ENCODE peak calls at places on chromosomes 11 and 22, in ten cellular contexts. One of them, this sample, is unnamed.

GRCh38 chr22:47138898-47139789 is 376.7 kb downstream of the TBC1D22A start:
- DNase-seq in body of pancreas: no peak
- DNase-seq in WERI-Rb-1: peak; percentile 85
- DNase-seq in fibroblast of villous mesenchyme: no peak
- DNase-seq in A549: no peak
- DNase-seq in ovary: no peak
- DNase-seq in brain microvascular endothelial cell: no peak
- DNase-seq in cardiac muscle cell: no peak
- DNase-seq in Peyer's patch: no peak
- DNase-seq in suprapubic skin: no peak
- DNase-seq in this sample: no peak

GRCh38 chr11:3120071-3120792 is 44.9 kb downstream of the OSBPL5 start:
- DNase-seq in A549: no peak
- DNase-seq in suprapubic skin: peak; percentile 76
- DNase-seq in cardiac muscle cell: no peak
- DNase-seq in brain microvascular endothelial cell: no peak
- DNase-seq in Peyer's patch: peak; percentile 40
- DNase-seq in fibroblast of villous mesenchyme: no peak
- DNase-seq in WERI-Rb-1: no peak
- DNase-seq in ovary: peak; percentile 39
- DNase-seq in body of pancreas: no peak
- DNase-seq in this sample: no peak

GRCh38 chr11:36075053-36075452 is 131.2 kb downstream of the LDLRAD3 start:
- DNase-seq in WERI-Rb-1: no peak
- DNase-seq in suprapubic skin: no peak
- DNase-seq in cardiac muscle cell: no peak
- DNase-seq in body of pancreas: no peak
- DNase-seq in fibroblast of villous mesenchyme: peak; percentile 98
- DNase-seq in brain microvascular endothelial cell: peak; percentile 65
- DNase-seq in ovary: no peak
- DNase-seq in Peyer's patch: no peak
- DNase-seq in A549: no peak
- DNase-seq in this sample: peak; percentile 86

GRCh38 chr11:8071616-8072581 is 9.1 kb upstream of the TUB start:
- DNase-seq in suprapubic skin: peak; percentile 75
- DNase-seq in ovary: no peak
- DNase-seq in WERI-Rb-1: no peak
- DNase-seq in A549: no peak
- DNase-seq in fibroblast of villous mesenchyme: no peak
- DNase-seq in body of pancreas: no peak
- DNase-seq in cardiac muscle cell: no peak
- DNase-seq in brain microvascular endothelial cell: no peak
- DNase-seq in Peyer's patch: peak; percentile 41
- DNase-seq in this sample: no peak

GRCh38 chr22:19483481-19484244 is 3.9 kb downstream of the CDC45 start:
- DNase-seq in Peyer's patch: no peak
- DNase-seq in brain microvascular endothelial cell: peak; percentile 67
- DNase-seq in cardiac muscle cell: no peak
- DNase-seq in A549: no peak
- DNase-seq in WERI-Rb-1: no peak
- DNase-seq in suprapubic skin: no peak
- DNase-seq in ovary: no peak
- DNase-seq in fibroblast of villous mesenchyme: peak; percentile 96
- DNase-seq in body of pancreas: no peak
- DNase-seq in this sample: peak; percentile 98

GRCh38 chr11:96054870-96055705 is 131.2 kb upstream of the MTMR2 start:
- DNase-seq in suprapubic skin: no peak
- DNase-seq in WERI-Rb-1: peak; percentile 52
- DNase-seq in brain microvascular endothelial cell: no peak
- DNase-seq in Peyer's patch: no peak
- DNase-seq in A549: peak; percentile 7
- DNase-seq in ovary: no peak
- DNase-seq in cardiac muscle cell: peak; percentile 39
- DNase-seq in body of pancreas: no peak
- DNase-seq in fibroblast of villous mesenchyme: peak; percentile 62
- DNase-seq in this sample: peak; percentile 64

GRCh38 chr22:34055525-34056200 is 135.4 kb upstream of the LARGE1 start:
- DNase-seq in ovary: no peak
- DNase-seq in Peyer's patch: no peak
- DNase-seq in body of pancreas: peak; percentile 2
- DNase-seq in brain microvascular endothelial cell: no peak
- DNase-seq in fibroblast of villous mesenchyme: no peak
- DNase-seq in cardiac muscle cell: peak; percentile 49
- DNase-seq in A549: peak; percentile 7
- DNase-seq in WERI-Rb-1: peak; percentile 82
- DNase-seq in suprapubic skin: no peak
- DNase-seq in this sample: no peak

GRCh38 chr22:20537983-20538382 is 30.6 kb downstream of the MED15 start:
- DNase-seq in cardiac muscle cell: no peak
- DNase-seq in fibroblast of villous mesenchyme: no peak
- DNase-seq in ovary: no peak
- DNase-seq in WERI-Rb-1: no peak
- DNase-seq in brain microvascular endothelial cell: no peak
- DNase-seq in suprapubic skin: no peak
- DNase-seq in A549: no peak
- DNase-seq in Peyer's patch: no peak
- DNase-seq in body of pancreas: no peak
- DNase-seq in this sample: no peak

GRCh38 chr11:75272391-75272790 is 31.8 kb downstream of the TPBGL start:
- DNase-seq in suprapubic skin: no peak
- DNase-seq in ovary: no peak
- DNase-seq in brain microvascular endothelial cell: no peak
- DNase-seq in A549: no peak
- DNase-seq in Peyer's patch: peak; percentile 40
- DNase-seq in fibroblast of villous mesenchyme: no peak
- DNase-seq in cardiac muscle cell: no peak
- DNase-seq in body of pancreas: no peak
- DNase-seq in WERI-Rb-1: no peak
- DNase-seq in this sample: no peak

GRCh38 chr11:17719028-17719939 is at the start of gene MYOD1:
- DNase-seq in brain microvascular endothelial cell: no peak
- DNase-seq in WERI-Rb-1: no peak
- DNase-seq in ovary: no peak
- DNase-seq in body of pancreas: no peak
- DNase-seq in suprapubic skin: no peak
- DNase-seq in cardiac muscle cell: peak; percentile 61
- DNase-seq in A549: no peak
- DNase-seq in fibroblast of villous mesenchyme: no peak
- DNase-seq in Peyer's patch: no peak
- DNase-seq in this sample: peak; percentile 14

GRCh38 chr11:111469200-111469599 is 43.0 kb downstream of the BTG4 start:
- DNase-seq in suprapubic skin: no peak
- DNase-seq in WERI-Rb-1: peak; percentile 40
- DNase-seq in cardiac muscle cell: no peak
- DNase-seq in fibroblast of villous mesenchyme: no peak
- DNase-seq in A549: no peak
- DNase-seq in body of pancreas: no peak
- DNase-seq in ovary: no peak
- DNase-seq in Peyer's patch: no peak
- DNase-seq in brain microvascular endothelial cell: peak; percentile 39
- DNase-seq in this sample: no peak

GRCh38 chr11:119342362-119343130 is 1.9 kb upstream of the C1QTNF5 start:
- DNase-seq in A549: no peak
- DNase-seq in suprapubic skin: no peak
- DNase-seq in cardiac muscle cell: no peak
- DNase-seq in ovary: no peak
- DNase-seq in fibroblast of villous mesenchyme: no peak
- DNase-seq in brain microvascular endothelial cell: no peak
- DNase-seq in body of pancreas: no peak
- DNase-seq in Peyer's patch: no peak
- DNase-seq in WERI-Rb-1: no peak
- DNase-seq in this sample: no peak

GRCh38 chr22:24006207-24006913 is 1.1 kb upstream of the GSTT4 start:
- DNase-seq in brain microvascular endothelial cell: no peak
- DNase-seq in A549: no peak
- DNase-seq in suprapubic skin: peak; percentile 75
- DNase-seq in fibroblast of villous mesenchyme: no peak
- DNase-seq in cardiac muscle cell: no peak
- DNase-seq in ovary: no peak
- DNase-seq in WERI-Rb-1: no peak
- DNase-seq in body of pancreas: no peak
- DNase-seq in Peyer's patch: no peak
- DNase-seq in this sample: no peak

GRCh38 chr11:75333807-75334140 is 17.7 kb downstream of the ARRB1 start:
- DNase-seq in cardiac muscle cell: no peak
- DNase-seq in fibroblast of villous mesenchyme: no peak
- DNase-seq in ovary: no peak
- DNase-seq in Peyer's patch: no peak
- DNase-seq in brain microvascular endothelial cell: no peak
- DNase-seq in WERI-Rb-1: no peak
- DNase-seq in suprapubic skin: no peak
- DNase-seq in A549: no peak
- DNase-seq in body of pancreas: no peak
- DNase-seq in this sample: no peak

GRCh38 chr11:68213555-68214172 is 568 bp upstream of the KMT5B start:
- DNase-seq in body of pancreas: peak; percentile 90
- DNase-seq in WERI-Rb-1: peak; percentile 91
- DNase-seq in A549: peak; percentile 66
- DNase-seq in cardiac muscle cell: peak; percentile 95
- DNase-seq in fibroblast of villous mesenchyme: peak; percentile 97
- DNase-seq in brain microvascular endothelial cell: peak; percentile 85
- DNase-seq in Peyer's patch: peak; percentile 93
- DNase-seq in suprapubic skin: peak; percentile 90
- DNase-seq in ovary: peak; percentile 91
- DNase-seq in this sample: peak; percentile 94

DNA sequence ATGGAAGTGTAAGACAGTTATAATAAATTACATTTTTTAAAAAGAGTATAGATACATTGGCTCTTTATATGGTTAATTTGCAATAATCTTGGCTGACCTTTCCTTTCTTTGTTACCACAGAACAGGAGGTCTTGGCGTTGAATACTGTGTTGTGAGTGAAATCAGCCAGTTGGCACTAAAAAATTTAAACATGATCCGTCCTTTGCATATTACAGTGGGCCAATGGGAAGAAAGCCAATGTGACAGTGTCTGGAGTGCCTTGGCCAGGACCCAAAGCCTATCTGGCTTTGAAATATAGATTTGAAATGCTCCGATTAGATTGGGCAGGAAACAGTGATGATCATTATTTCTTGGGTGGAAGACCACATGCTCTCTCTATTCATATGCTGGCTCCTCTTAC is 339.7 kb upstream of the ANO3 start:
- DNase-seq in cardiac muscle cell: no peak
- DNase-seq in ovary: no peak
- DNase-seq in A549: no peak
- DNase-seq in Peyer's patch: no peak
- DNase-seq in suprapubic skin: no peak
- DNase-seq in WERI-Rb-1: no peak
- DNase-seq in body of pancreas: no peak
- DNase-seq in brain microvascular endothelial cell: no peak
- DNase-seq in fibroblast of villous mesenchyme: no peak
- DNase-seq in this sample: peak; percentile 57
- TF ChIP-seq CTCF in cardiac muscle cell: no peak
- TF ChIP-seq CTCF in ovary: no peak
- TF ChIP-seq CTCF in A549: no peak
- TF ChIP-seq CTCF in Peyer's patch: no peak
- TF ChIP-seq CTCF in suprapubic skin: no peak
- TF ChIP-seq CTCF in WERI-Rb-1: no peak
- TF ChIP-seq CTCF in body of pancreas: no peak
- TF ChIP-seq CTCF in brain microvascular endothelial cell: no peak
- TF ChIP-seq CTCF in fibroblast of villous mesenchyme: no peak
- TF ChIP-seq CTCF in this sample: no peak

GRCh38 chr11:12494699-12495098 is 117.3 kb downstream of the PARVA start:
- DNase-seq in A549: no peak
- DNase-seq in brain microvascular endothelial cell: peak; percentile 68
- DNase-seq in Peyer's patch: no peak
- DNase-seq in ovary: no peak
- DNase-seq in cardiac muscle cell: no peak
- DNase-seq in body of pancreas: no peak
- DNase-seq in suprapubic skin: no peak
- DNase-seq in WERI-Rb-1: no peak
- DNase-seq in fibroblast of villous mesenchyme: peak; percentile 84
- DNase-seq in this sample: peak; percentile 44
- H3K4me3 ChIP-seq in A549: no peak overlapping the region
- H3K4me3 ChIP-seq in brain microvascular endothelial cell: no peak overlapping the region
- H3K4me3 ChIP-seq in Peyer's patch: no peak overlapping the region
- H3K4me3 ChIP-seq in ovary: no peak overlapping the region
- H3K4me3 ChIP-seq in cardiac muscle cell: no peak overlapping the region
- H3K4me3 ChIP-seq in body of pancreas: no peak overlapping the region
- H3K4me3 ChIP-seq in suprapubic skin: no peak overlapping the region
- H3K4me3 ChIP-seq in WERI-Rb-1: no peak overlapping the region
- H3K4me3 ChIP-seq in fibroblast of villous mesenchyme: no peak overlapping the region
- H3K4me3 ChIP-seq in this sample: no peak overlapping the region

DNA sequence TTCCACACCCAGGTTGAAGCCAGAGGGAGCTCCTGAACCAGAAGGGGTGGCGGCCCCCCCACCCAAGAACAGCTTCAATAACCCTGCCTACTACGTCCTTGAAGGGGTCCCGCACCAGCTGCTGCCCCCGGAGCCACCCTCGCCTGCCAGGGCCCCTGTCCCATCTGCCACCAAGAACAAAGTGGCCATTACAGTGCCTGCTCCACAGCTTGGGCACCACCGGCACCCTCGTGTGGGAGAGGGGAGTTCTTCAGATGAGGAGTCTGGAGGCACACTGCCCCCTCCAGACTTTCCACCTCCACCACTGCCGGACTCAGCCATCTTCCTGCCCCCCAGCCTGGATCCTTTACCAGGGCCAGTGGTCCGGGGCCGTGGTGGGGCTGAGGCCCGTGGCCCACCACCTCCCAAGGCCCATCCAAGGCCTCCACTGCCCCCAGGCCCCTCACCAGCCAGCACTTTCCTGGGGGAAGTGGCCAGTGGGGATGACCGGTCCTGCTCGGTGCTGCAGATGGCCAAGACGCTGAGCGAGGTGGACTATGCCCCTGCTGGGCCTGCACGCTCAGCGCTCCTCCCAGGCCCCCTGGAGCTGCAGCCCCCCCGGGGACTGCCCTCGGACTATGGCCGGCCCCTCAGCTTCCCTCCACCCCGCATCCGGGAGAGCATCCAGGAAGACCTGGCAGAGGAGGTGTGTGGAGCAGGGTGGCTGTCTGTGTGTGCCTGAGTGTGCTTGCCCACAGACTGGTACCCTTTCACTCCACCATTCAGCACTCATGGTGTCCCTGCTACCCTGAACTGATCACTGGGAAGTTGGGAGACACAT is 6.7 kb downstream of the PHOX2A start:
- DNase-seq in suprapubic skin: no peak
- DNase-seq in A549: no peak
- DNase-seq in fibroblast of villous mesenchyme: no peak
- DNase-seq in Peyer's patch: no peak
- DNase-seq in body of pancreas: no peak
- DNase-seq in cardiac muscle cell: no peak
- DNase-seq in brain microvascular endothelial cell: no peak
- DNase-seq in WERI-Rb-1: no peak
- DNase-seq in ovary: peak; percentile 27
- DNase-seq in this sample: no peak
- TF ChIP-seq CTCF in suprapubic skin: no peak
- TF ChIP-seq CTCF in A549: no peak
- TF ChIP-seq CTCF in fibroblast of villous mesenchyme: no peak
- TF ChIP-seq CTCF in Peyer's patch: no peak
- TF ChIP-seq CTCF in body of pancreas: no peak
- TF ChIP-seq CTCF in cardiac muscle cell: no peak
- TF ChIP-seq CTCF in brain microvascular endothelial cell: no peak
- TF ChIP-seq CTCF in WERI-Rb-1: peak; percentile 30
- TF ChIP-seq CTCF in ovary: no peak
- TF ChIP-seq CTCF in this sample: no peak

DNA sequence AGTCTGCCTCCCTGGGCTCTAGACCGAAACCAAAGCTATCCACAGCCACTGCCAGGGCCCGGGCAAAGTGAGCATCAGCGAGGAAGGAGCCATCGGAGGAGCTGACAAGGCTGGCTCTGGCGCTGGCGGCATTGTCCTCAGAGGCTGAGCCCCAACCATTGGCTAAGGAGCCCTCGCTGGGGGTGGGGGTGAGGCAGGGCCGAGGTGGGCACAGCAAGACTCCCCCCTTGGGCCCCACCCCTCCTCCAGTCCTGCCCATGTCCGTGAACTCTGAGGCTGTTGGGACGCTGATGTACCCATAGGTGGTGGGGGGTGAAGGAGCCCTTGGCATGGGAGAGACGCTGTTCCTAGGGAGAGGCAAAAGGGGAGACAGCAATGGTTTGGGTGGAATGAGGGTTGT is 11.2 kb downstream of the ROBO4 start:
- DNase-seq in fibroblast of villous mesenchyme: no peak
- DNase-seq in WERI-Rb-1: no peak
- DNase-seq in ovary: no peak
- DNase-seq in A549: no peak
- DNase-seq in body of pancreas: no peak
- DNase-seq in suprapubic skin: peak; percentile 66
- DNase-seq in Peyer's patch: no peak
- DNase-seq in cardiac muscle cell: no peak
- DNase-seq in brain microvascular endothelial cell: no peak
- DNase-seq in this sample: no peak
- H3K4me3 ChIP-seq in fibroblast of villous mesenchyme: no peak overlapping the region
- H3K4me3 ChIP-seq in WERI-Rb-1: no peak overlapping the region
- H3K4me3 ChIP-seq in ovary: no peak overlapping the region
- H3K4me3 ChIP-seq in A549: no peak overlapping the region
- H3K4me3 ChIP-seq in body of pancreas: no peak overlapping the region
- H3K4me3 ChIP-seq in suprapubic skin: no peak overlapping the region
- H3K4me3 ChIP-seq in Peyer's patch: no peak overlapping the region
- H3K4me3 ChIP-seq in cardiac muscle cell: no peak overlapping the region
- H3K4me3 ChIP-seq in brain microvascular endothelial cell: no peak overlapping the region
- H3K4me3 ChIP-seq in this sample: no peak overlapping the region